ENCODE peak calls at places on chromosomes 16 and 17, in eight cellular contexts. I, R, U, X, H, T, D and L are unnamed samples.

GRCh38 chr16:20647736-20648135 is 49.7 kb downstream of the ACSM1 start:
- DNase-seq in R (no peak), T (no peak), X (no peak), H (no peak), D (no peak), U (no peak), I (no peak), L (no peak)

GRCh38 chr16:68377667-68378420 is 67.0 kb downstream of the PRMT7 start:
- DNase-seq in T (no peak), H (no peak), D (no peak), U (peak; percentile 13), I (no peak), R (no peak), X (no peak), L (peak; percentile 34)

GRCh38 chr17:77720946-77721822 is 237.3 kb upstream of the TNRC6C start:
- DNase-seq in X (peak; percentile 3), R (no peak), D (no peak), H (no peak), I (no peak), U (no peak), T (no peak), L (peak; percentile 0)

GRCh38 chr17:45574376-45574775 is 83.9 kb upstream of the PLEKHM1 start:
- DNase-seq in X (no peak), R (peak; percentile 44), T (no peak), H (no peak), D (peak; percentile 41), U (no peak), I (no peak), L (no peak)

GRCh38 chr17:45801386-45801785 is 17.3 kb downstream of the CRHR1 start:
- DNase-seq in U (no peak), R (no peak), D (no peak), X (no peak), T (no peak), I (no peak), H (no peak), L (no peak)

GRCh38 chr17:6749519-6749918 is 6.3 kb upstream of the XAF1 start:
- DNase-seq in T (no peak), X (no peak), U (peak; percentile 44), I (no peak), H (no peak), R (no peak), D (peak; percentile 5), L (peak; percentile 44)

GRCh38 chr17:83160443-83161297 is 81.3 kb downstream of the METRNL start:
- DNase-seq in X (no peak), R (no peak), H (no peak), T (no peak), U (no peak), D (no peak), I (no peak), L (no peak)

GRCh38 chr16:2027024-2028010 is 615 bp downstream of the NHERF2 start:
- DNase-seq in D (peak; percentile 72), R (peak; percentile 55), I (no peak), H (peak; percentile 7), T (no peak), U (peak; percentile 57), X (no peak), L (no peak)

GRCh38 chr17:5758651-5759050 is 174.3 kb upstream of the NLRP1 start:
- DNase-seq in U (peak; percentile 82), R (no peak), X (peak; percentile 17), T (no peak), I (peak; percentile 83), H (peak; percentile 24), D (no peak), L (peak; percentile 28)

GRCh38 chr16:55146939-55147338 is 177.1 kb upstream of the IRX6 start:
- DNase-seq in X (no peak), D (no peak), R (no peak), I (no peak), H (no peak), U (no peak), T (no peak), L (peak; percentile 84)

GRCh38 chr16:88460496-88461169 is 7.6 kb downstream of the ZFPM1 start:
- DNase-seq in D (no peak), R (no peak), I (no peak), U (no peak), T (no peak), H (no peak), X (no peak), L (no peak)

GRCh38 chr16:80027007-80027965 is 426.7 kb upstream of the MAF start:
- DNase-seq in R (peak; percentile 92), T (no peak), U (peak; percentile 71), X (peak; percentile 55), D (peak; percentile 88), H (no peak), I (no peak), L (peak; percentile 30)

GRCh38 chr16:19289805-19290490 is 4.4 kb downstream of the CLEC19A start:
- DNase-seq in T (peak; percentile 89), H (no peak), U (no peak), X (no peak), R (no peak), D (no peak), I (no peak), L (no peak)

GRCh38 chr17:11303773-11304394 is 62.9 kb downstream of the SHISA6 start:
- DNase-seq in U (no peak), D (no peak), X (no peak), I (no peak), H (no peak), R (no peak), T (no peak), L (no peak)

GRCh38 chr17:55726440-55726839 is 3.8 kb upstream of the TMEM100 start:
- DNase-seq in T (no peak), U (peak; percentile 41), R (peak; percentile 94), I (no peak), D (peak; percentile 92), H (no peak), X (peak; percentile 33), L (no peak)

GRCh38 chr16:85444879-85445778 is 168.0 kb upstream of the GSE1 start:
- DNase-seq in I (no peak), U (no peak), R (no peak), T (no peak), X (peak; percentile 71), H (peak; percentile 10), D (no peak), L (peak; percentile 73)

GRCh38 chr17:81251943-81252301 is 12.8 kb downstream of the NDUFAF8 start:
- DNase-seq in U (no peak), T (no peak), H (no peak), X (no peak), I (no peak), D (no peak), R (no peak), L (no peak)

GRCh38 chr17:28151001-28151400 is 108.5 kb downstream of the NLK start:
- DNase-seq in T (no peak), D (no peak), R (no peak), I (no peak), H (no peak), U (no peak), X (no peak), L (no peak)

GRCh38 chr17:18992454-18993130 is 12.0 kb downstream of the FAM83G start:
- DNase-seq in I (no peak), U (no peak), R (no peak), H (peak; percentile 91), X (no peak), T (no peak), D (no peak), L (peak; percentile 32)

DNA sequence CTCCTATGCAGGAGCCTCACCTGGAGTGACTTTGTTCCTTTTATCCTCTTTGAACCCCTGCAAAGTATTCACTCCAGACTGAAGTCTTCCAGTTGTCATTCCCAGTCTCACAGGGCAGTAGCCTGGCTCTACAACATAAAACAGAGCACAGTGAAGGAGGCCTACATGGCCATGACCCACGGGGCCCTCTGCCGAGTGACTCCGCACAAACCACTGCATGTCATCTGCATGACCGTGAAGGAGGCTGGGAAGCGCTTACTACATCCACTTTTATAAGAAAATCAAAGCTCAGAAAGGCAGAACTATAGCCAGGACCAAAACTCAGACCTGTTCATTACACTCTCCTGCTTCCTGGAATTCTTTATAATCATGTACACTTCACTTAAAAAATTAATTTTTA is 42.5 kb downstream of the BRD7 start:
- DNase-seq in X (no peak), H (no peak), R (no peak), T (no peak), U (no peak), D (no peak), I (no peak), L (no peak)
- H3K36me3 ChIP-seq in X (no peaks in the 10 kb centered on the region), H (peaks cover 5% of the 10 kb centered on the region), R (peaks cover 51% of the 10 kb centered on the region), T (peaks cover 29% of the 10 kb centered on the region), U (peaks cover 20% of the 10 kb centered on the region), D (peaks cover 30% of the 10 kb centered on the region), I (peaks cover 36% of the 10 kb centered on the region), L (peaks cover 94% of the 10 kb centered on the region)

DNA sequence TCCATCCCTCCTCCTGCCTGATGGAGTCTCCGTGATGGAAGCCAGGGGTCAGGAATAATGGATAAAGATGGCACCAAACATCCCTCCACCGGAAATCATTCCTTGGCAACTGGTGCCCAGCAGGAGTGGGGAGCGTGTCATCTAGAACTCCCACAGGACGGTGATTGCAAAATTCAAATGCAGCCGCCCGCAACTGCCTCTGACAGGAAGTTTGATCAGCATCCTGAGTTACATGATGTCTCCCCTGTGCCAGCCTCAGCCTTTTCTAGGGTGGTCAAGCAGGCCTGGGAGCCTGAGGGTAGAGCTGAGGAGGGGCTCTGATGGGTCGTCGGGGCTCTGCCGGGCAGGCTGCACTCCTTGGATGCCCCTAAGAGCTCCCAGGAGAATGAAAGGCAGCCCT is 52.8 kb downstream of the GSG1L start:
- DNase-seq in T (no peak), H (no peak), R (peak; percentile 19), U (no peak), I (no peak), X (no peak), D (peak; percentile 66), L (no peak)
- H3K9ac ChIP-seq in T (no peak overlapping the region), H (no peak overlapping the region), R (no peak overlapping the region), U (no peak overlapping the region), I (no peak overlapping the region), X (no peak overlapping the region), D (no peak overlapping the region), L (no peak overlapping the region)

GRCh38 chr17:29581583-29582253 is 7.7 kb downstream of the GIT1 start:
- DNase-seq in H (no peak), X (no peak), U (no peak), T (no peak), D (no peak), R (no peak), I (no peak), L (no peak)
- H3K36me3 ChIP-seq in H (no peaks in the 10 kb centered on the region), X (no peaks in the 10 kb centered on the region), U (peaks cover 42% of the 10 kb centered on the region), T (peaks cover 45% of the 10 kb centered on the region), D (no peaks in the 10 kb centered on the region), R (peaks cover 31% of the 10 kb centered on the region), I (peaks cover 6% of the 10 kb centered on the region), L (peaks cover 71% of the 10 kb centered on the region)

GRCh38 chr17:50467855-50468119 is 893 bp downstream of the CHAD start:
- DNase-seq in T (no peak), H (no peak), D (no peak), R (no peak), I (no peak), X (no peak), U (no peak), L (no peak)

GRCh38 chr17:50469671-50470305 is 1.1 kb upstream of the CHAD start:
- DNase-seq in R (no peak), T (no peak), H (no peak), I (no peak), U (no peak), D (no peak), X (peak; percentile 27), L (no peak)

GRCh38 chr17:50470451-50470850 is 1.8 kb upstream of the CHAD start:
- DNase-seq in D (no peak), H (no peak), U (no peak), R (no peak), I (no peak), T (no peak), X (peak; percentile 87), L (no peak)

GRCh38 chr17:50468120-50469004 is at the start of gene CHAD:
- DNase-seq in T (peak; percentile 12), H (no peak), R (peak; percentile 45), X (peak; percentile 31), D (peak; percentile 59), I (no peak), U (no peak), L (no peak)

GRCh38 chr17:50469005-50469605 is 425 bp upstream of the CHAD start:
- DNase-seq in X (peak; percentile 17), T (no peak), U (no peak), D (peak; percentile 49), I (no peak), R (peak; percentile 27), H (no peak), L (no peak)
- H3K9ac ChIP-seq in X (peak overlapping the region; percentile 72), T (peak overlapping the region; percentile 81), U (no peak overlapping the region), D (no peak overlapping the region), I (no peak overlapping the region), R (no peak overlapping the region), H (no peak overlapping the region), L (no peak overlapping the region)